ENCODE peak calls at places on chromosomes 13 and 19, in six cellular contexts. S, W, O, G, B and H are unnamed samples.

GRCh38 chr13:36242761-36243160 is 28.4 kb upstream of the SOHLH2 start:
- DNase-seq in W (no peak), S (no peak), B (no peak), O (no peak), G (no peak), H (no peak)

GRCh38 chr13:44155422-44156293 is 218.0 kb upstream of the SERP2 start:
- DNase-seq in B (peak; percentile 70), S (no peak), W (peak; percentile 18), G (peak; percentile 54), O (peak; percentile 33), H (peak; percentile 82)

GRCh38 chr13:76425930-76426329 is 460.3 kb downstream of the KCTD12 start:
- DNase-seq in O (no peak), G (no peak), S (peak; percentile 35), B (no peak), W (no peak), H (no peak)

GRCh38 chr19:34436716-34437115 is 8.5 kb downstream of the UBA2 start:
- DNase-seq in S (no peak), O (no peak), B (no peak), W (no peak), G (no peak), H (no peak)

GRCh38 chr13:48511621-48512232 is 21.2 kb downstream of the RCBTB2 start:
- DNase-seq in B (no peak), S (no peak), W (no peak), G (no peak), O (no peak), H (no peak)

GRCh38 chr13:40116008-40116407 is 460.5 kb downstream of the COG6 start:
- DNase-seq in G (peak; percentile 45), W (no peak), B (peak; percentile 52), O (no peak), S (no peak), H (no peak)

GRCh38 chr13:50404769-50405168 is 389.5 kb downstream of the KCNRG start:
- DNase-seq in W (no peak), B (no peak), O (no peak), S (no peak), G (no peak), H (no peak)

GRCh38 chr13:80072231-80072630 is 268.7 kb downstream of the SPRY2 start:
- DNase-seq in W (no peak), G (no peak), S (no peak), O (no peak), B (no peak), H (no peak)

GRCh38 chr13:112692104-112692503 is 2.3 kb downstream of the ATP11A start:
- DNase-seq in W (no peak), B (no peak), G (no peak), S (no peak), O (no peak), H (peak; percentile 36)

GRCh38 chr13:33114146-33114545 is 97.9 kb downstream of the KL start:
- DNase-seq in B (no peak), S (no peak), W (no peak), G (no peak), O (no peak), H (no peak)

GRCh38 chr19:12365094-12365371 is 450 bp downstream of the ZNF442 start:
- DNase-seq in O (no peak), B (no peak), G (peak; percentile 35), W (no peak), S (no peak), H (peak; percentile 73)

GRCh38 chr13:20412761-20413355 is 112.8 kb downstream of the CRYL1 start:
- DNase-seq in G (no peak), O (no peak), S (no peak), W (no peak), B (no peak), H (no peak)

GRCh38 chr13:40801255-40802217 is 12.1 kb downstream of the SLC25A15 start:
- DNase-seq in G (no peak), B (no peak), O (no peak), S (no peak), W (no peak), H (no peak)

GRCh38 chr13:113666324-113666660 is 727 bp upstream of the GRK1 start:
- DNase-seq in O (no peak), W (no peak), S (no peak), G (peak; percentile 13), B (peak; percentile 3), H (peak; percentile 28)

GRCh38 chr19:55857149-55857548 is 20.8 kb downstream of the NLRP4 start:
- DNase-seq in O (no peak), G (no peak), W (no peak), B (no peak), S (no peak), H (no peak)

GRCh38 chr13:23695711-23696512 is 125.7 kb downstream of the TNFRSF19 start:
- DNase-seq in W (no peak), G (no peak), B (no peak), S (no peak), O (no peak), H (no peak)

GRCh38 chr13:66943530-66943929 is 286.6 kb downstream of the PCDH9 start:
- DNase-seq in W (no peak), B (no peak), S (no peak), G (no peak), O (no peak), H (no peak)

GRCh38 chr19:704447-704741 is 4.3 kb upstream of the PALM start:
- DNase-seq in G (no peak), B (no peak), S (no peak), O (no peak), W (no peak), H (no peak)

GRCh38 chr19:703651-704446 is 4.9 kb upstream of the PALM start:
- DNase-seq in G (peak; percentile 87), B (peak; percentile 77), S (peak; percentile 2), W (peak; percentile 29), O (peak; percentile 63), H (no peak)

GRCh38 chr19:708154-709141 is at the start of gene PALM:
- DNase-seq in S (no peak), W (no peak), G (no peak), B (peak; percentile 52), O (no peak), H (no peak)

DNA sequence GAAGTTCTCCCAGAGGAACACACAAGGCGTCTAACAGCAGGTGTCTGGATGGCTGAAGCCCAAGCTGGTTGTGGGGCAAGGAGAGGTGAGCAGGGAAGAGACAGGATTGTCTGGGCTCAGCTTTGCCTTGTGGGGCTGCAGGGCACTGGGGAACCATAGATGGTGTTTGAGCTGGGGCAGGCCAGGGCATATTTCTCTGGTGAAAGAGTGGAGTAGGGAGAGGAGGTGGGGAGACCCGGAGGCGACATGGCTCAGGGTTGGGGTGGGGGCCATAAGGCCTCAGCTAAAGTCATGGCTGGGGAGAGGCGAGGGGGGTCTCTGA is 5.4 kb upstream of the PALM start:
- DNase-seq in G (no peak), W (no peak), O (no peak), S (no peak), B (no peak), H (no peak)
- H3K4me3 ChIP-seq in G (peak overlapping the region; percentile 38), W (peak overlapping the region; percentile 13), O (no peak overlapping the region), S (no peak overlapping the region), B (no peak overlapping the region), H (peak overlapping the region; percentile 39)

GRCh38 chr19:9936151-9937000 is at the start of gene OLFM2:
- DNase-seq in B (peak; percentile 56), S (no peak), G (no peak), O (no peak), W (no peak), H (no peak)

GRCh38 chr19:9937001-9937411 is 691 bp upstream of the OLFM2 start:
- DNase-seq in B (no peak), G (no peak), O (no peak), W (no peak), S (no peak), H (no peak)

GRCh38 chr19:9934132-9934950 is 2.0 kb downstream of the OLFM2 start:
- DNase-seq in O (peak; percentile 49), G (peak; percentile 47), W (no peak), B (peak; percentile 83), S (peak; percentile 42), H (no peak)

GRCh38 chr19:9932835-9933234 is 3.5 kb downstream of the OLFM2 start:
- DNase-seq in B (no peak), O (no peak), S (no peak), G (no peak), W (no peak), H (no peak)

DNA sequence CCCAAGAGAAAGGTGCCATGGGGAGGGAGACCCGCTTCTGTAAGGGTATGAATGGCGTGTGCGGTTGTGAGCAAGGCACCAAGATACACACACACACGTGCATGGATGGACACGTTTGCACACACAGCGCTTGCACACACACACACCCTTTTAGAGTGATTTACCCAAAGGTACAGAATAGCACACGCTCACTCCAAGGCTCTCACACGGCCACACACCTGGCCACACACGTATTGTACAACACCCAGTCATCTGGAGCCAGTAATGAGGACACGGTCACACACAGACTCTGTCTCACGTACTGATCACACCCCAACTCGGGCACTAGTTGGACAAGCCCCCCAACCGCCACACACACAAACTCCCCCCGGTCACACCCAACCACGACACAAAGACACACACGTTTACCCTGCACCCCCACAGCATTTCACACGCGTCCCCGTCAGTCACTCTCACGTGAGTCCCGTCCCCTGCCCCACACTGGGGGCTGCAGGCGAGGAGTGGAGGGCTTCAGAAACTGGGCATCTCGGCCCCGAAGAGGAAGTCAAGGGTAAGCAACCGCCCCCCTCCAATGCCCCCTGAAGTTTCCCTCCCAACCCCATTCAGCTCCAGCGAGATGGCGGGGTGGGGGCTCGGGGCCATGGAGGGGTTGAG is 779 bp downstream of the OLFM2 start:
- DNase-seq in W (no peak), B (peak; percentile 16), O (no peak), S (no peak), G (no peak), H (no peak)
- H3K4me3 ChIP-seq in W (peak overlapping the region; percentile 45), B (peak overlapping the region; percentile 40), O (no peak overlapping the region), S (peak overlapping the region; percentile 42), G (peak overlapping the region; percentile 9), H (peak overlapping the region; percentile 63)

DNA sequence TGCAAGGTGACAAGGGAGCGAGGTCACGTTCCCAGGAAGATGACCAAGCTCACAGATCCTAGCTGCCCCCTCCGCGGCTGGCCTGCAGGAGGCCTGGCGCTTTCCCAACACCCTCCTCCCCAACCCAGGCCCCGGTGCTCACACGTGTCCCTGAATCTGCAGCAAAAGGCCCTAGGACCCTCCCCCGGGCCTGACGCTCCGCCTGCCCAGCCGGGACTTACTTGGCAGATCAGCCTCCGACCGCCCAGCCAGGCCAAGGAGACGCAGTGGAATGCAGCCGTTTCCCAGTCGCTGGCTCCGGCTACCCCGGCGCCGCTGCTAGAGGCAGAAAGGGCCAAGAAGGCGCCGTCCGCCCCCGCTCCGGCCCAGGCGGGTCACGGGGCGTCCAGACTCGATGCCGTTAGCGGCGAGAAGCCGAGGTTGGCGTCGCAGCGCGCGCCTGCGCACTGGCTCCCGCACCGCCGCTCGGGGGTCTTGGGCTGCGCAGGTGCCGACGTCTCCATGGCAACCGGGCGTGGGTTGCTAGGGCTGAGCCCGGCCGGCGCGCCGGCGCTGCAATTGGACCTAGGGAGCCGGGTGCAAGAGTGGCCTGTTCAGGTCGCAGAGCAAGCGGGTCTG is at the start of gene PNMA8A:
- DNase-seq in S (no peak), G (peak; percentile 58), B (peak; percentile 89), W (peak; percentile 61), O (no peak), H (peak; percentile 93)
- H3K4me3 ChIP-seq in S (peak within 1 kb of the TSS; percentile 49), G (no peak within 1 kb of the TSS), B (peak within 1 kb of the TSS; percentile 51), W (peak within 1 kb of the TSS; percentile 63), O (peak within 1 kb of the TSS; percentile 38), H (peak within 1 kb of the TSS; percentile 66)

DNA sequence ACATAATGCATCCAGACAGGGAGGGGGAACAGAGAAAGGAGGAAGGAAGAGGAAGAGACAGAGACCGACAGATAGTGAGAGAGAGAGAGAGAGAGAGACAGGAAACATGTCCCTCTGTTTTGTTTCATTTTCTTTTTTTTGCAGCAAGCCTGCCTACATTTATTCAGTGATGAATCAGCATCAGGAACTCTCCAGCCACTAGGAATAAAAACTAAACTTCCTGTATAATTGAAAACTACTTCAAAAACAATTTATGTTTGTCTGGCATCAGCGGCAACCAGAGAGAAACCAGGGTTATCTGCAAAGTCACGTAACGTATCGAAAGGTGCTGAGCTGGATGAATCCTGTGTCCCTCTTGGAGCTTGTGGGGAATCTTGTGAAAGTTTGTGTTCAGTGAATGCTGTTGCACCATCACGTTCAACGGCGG is 148.6 kb upstream of the SOX21 start:
- DNase-seq in G (no peak), B (peak; percentile 12), S (no peak), W (no peak), O (no peak), H (no peak)
- H3K4me3 ChIP-seq in G (peak overlapping the region; percentile 8), B (peak overlapping the region; percentile 16), S (peak overlapping the region; percentile 12), W (peak overlapping the region; percentile 51), O (no peak overlapping the region), H (peak overlapping the region; percentile 56)